ENCODE peak calls at places on chromosomes 2 and 18, in seven cellular contexts. One of them, this sample, is unnamed.

GRCh38 chr2:145287686-145288085 is 767.8 kb upstream of the ZEB2 start:
- DNase-seq in esophagus squamous epithelium: no peak
- DNase-seq in heart left ventricle: no peak
- DNase-seq in upper lobe of left lung: no peak
- DNase-seq in Peyer's patch: no peak
- DNase-seq in transverse colon: no peak
- DNase-seq in suprapubic skin: no peak
- DNase-seq in this sample: no peak

GRCh38 chr2:85057236-85057635 is 76.0 kb upstream of the TCF7L1 start:
- DNase-seq in esophagus squamous epithelium: no peak
- DNase-seq in heart left ventricle: no peak
- DNase-seq in upper lobe of left lung: no peak
- DNase-seq in Peyer's patch: no peak
- DNase-seq in transverse colon: no peak
- DNase-seq in suprapubic skin: no peak
- DNase-seq in this sample: no peak

GRCh38 chr2:118301248-118301647 is 213.0 kb downstream of the INSIG2 start:
- DNase-seq in esophagus squamous epithelium: no peak
- DNase-seq in heart left ventricle: no peak
- DNase-seq in upper lobe of left lung: no peak
- DNase-seq in Peyer's patch: no peak
- DNase-seq in transverse colon: no peak
- DNase-seq in suprapubic skin: no peak
- DNase-seq in this sample: no peak

GRCh38 chr2:164015328-164016123 is 279.7 kb upstream of the FIGN start:
- DNase-seq in esophagus squamous epithelium: no peak
- DNase-seq in heart left ventricle: no peak
- DNase-seq in upper lobe of left lung: no peak
- DNase-seq in Peyer's patch: no peak
- DNase-seq in transverse colon: no peak
- DNase-seq in suprapubic skin: no peak
- DNase-seq in this sample: no peak

GRCh38 chr18:73365018-73365417 is 497.2 kb upstream of the NETO1 start:
- DNase-seq in esophagus squamous epithelium: no peak
- DNase-seq in heart left ventricle: no peak
- DNase-seq in upper lobe of left lung: no peak
- DNase-seq in Peyer's patch: no peak
- DNase-seq in transverse colon: no peak
- DNase-seq in suprapubic skin: no peak
- DNase-seq in this sample: no peak

GRCh38 chr2:16019617-16020351 is 79.4 kb downstream of the MYCN start:
- DNase-seq in esophagus squamous epithelium: no peak
- DNase-seq in heart left ventricle: no peak
- DNase-seq in upper lobe of left lung: no peak
- DNase-seq in Peyer's patch: no peak
- DNase-seq in transverse colon: no peak
- DNase-seq in suprapubic skin: no peak
- DNase-seq in this sample: no peak

GRCh38 chr18:57353940-57354461 is 1.6 kb downstream of the ST8SIA3 start:
- DNase-seq in esophagus squamous epithelium: no peak
- DNase-seq in heart left ventricle: no peak
- DNase-seq in upper lobe of left lung: no peak
- DNase-seq in Peyer's patch: no peak
- DNase-seq in transverse colon: no peak
- DNase-seq in suprapubic skin: no peak
- DNase-seq in this sample: no peak

GRCh38 chr2:190530211-190530639 is 4.3 kb downstream of the NEMP2 start:
- DNase-seq in esophagus squamous epithelium: no peak
- DNase-seq in heart left ventricle: no peak
- DNase-seq in upper lobe of left lung: no peak
- DNase-seq in Peyer's patch: no peak
- DNase-seq in transverse colon: no peak
- DNase-seq in suprapubic skin: no peak
- DNase-seq in this sample: no peak

GRCh38 chr2:121272596-121272995 is 12.4 kb downstream of the TFCP2L1 start:
- DNase-seq in esophagus squamous epithelium: no peak
- DNase-seq in heart left ventricle: no peak
- DNase-seq in upper lobe of left lung: no peak
- DNase-seq in Peyer's patch: no peak
- DNase-seq in transverse colon: no peak
- DNase-seq in suprapubic skin: no peak
- DNase-seq in this sample: no peak

GRCh38 chr2:164606557-164606956 is 14.7 kb downstream of the GRB14 start:
- DNase-seq in esophagus squamous epithelium: no peak
- DNase-seq in heart left ventricle: no peak
- DNase-seq in upper lobe of left lung: no peak
- DNase-seq in Peyer's patch: no peak
- DNase-seq in transverse colon: no peak
- DNase-seq in suprapubic skin: no peak
- DNase-seq in this sample: no peak

GRCh38 chr2:196168181-196168580 is 3.2 kb downstream of the STK17B start:
- DNase-seq in esophagus squamous epithelium: no peak
- DNase-seq in heart left ventricle: no peak
- DNase-seq in upper lobe of left lung: peak; percentile 33
- DNase-seq in Peyer's patch: no peak
- DNase-seq in transverse colon: no peak
- DNase-seq in suprapubic skin: no peak
- DNase-seq in this sample: no peak

GRCh38 chr2:62657752-62658151 is 47.8 kb upstream of the EHBP1 start:
- DNase-seq in esophagus squamous epithelium: no peak
- DNase-seq in heart left ventricle: no peak
- DNase-seq in upper lobe of left lung: no peak
- DNase-seq in Peyer's patch: no peak
- DNase-seq in transverse colon: no peak
- DNase-seq in suprapubic skin: no peak
- DNase-seq in this sample: no peak

GRCh38 chr2:119765404-119766002 is 5.8 kb downstream of the PTPN4 start:
- DNase-seq in esophagus squamous epithelium: no peak
- DNase-seq in heart left ventricle: no peak
- DNase-seq in upper lobe of left lung: no peak
- DNase-seq in Peyer's patch: no peak
- DNase-seq in transverse colon: no peak
- DNase-seq in suprapubic skin: no peak
- DNase-seq in this sample: no peak

GRCh38 chr18:42436366-42436765 is 481.3 kb downstream of the PIK3C3 start:
- DNase-seq in esophagus squamous epithelium: no peak
- DNase-seq in heart left ventricle: no peak
- DNase-seq in upper lobe of left lung: no peak
- DNase-seq in Peyer's patch: no peak
- DNase-seq in transverse colon: no peak
- DNase-seq in suprapubic skin: no peak
- DNase-seq in this sample: no peak

GRCh38 chr2:186422226-186422625 is 63.8 kb upstream of the ZC3H15 start:
- DNase-seq in esophagus squamous epithelium: no peak
- DNase-seq in heart left ventricle: no peak
- DNase-seq in upper lobe of left lung: no peak
- DNase-seq in Peyer's patch: no peak
- DNase-seq in transverse colon: no peak
- DNase-seq in suprapubic skin: no peak
- DNase-seq in this sample: no peak

GRCh38 chr2:142936629-142937028 is 59.2 kb downstream of the KYNU start:
- DNase-seq in esophagus squamous epithelium: no peak
- DNase-seq in heart left ventricle: no peak
- DNase-seq in upper lobe of left lung: no peak
- DNase-seq in Peyer's patch: no peak
- DNase-seq in transverse colon: no peak
- DNase-seq in suprapubic skin: no peak
- DNase-seq in this sample: no peak

GRCh38 chr2:126736133-126736874 is 80.3 kb downstream of the GYPC start:
- DNase-seq in esophagus squamous epithelium: no peak
- DNase-seq in heart left ventricle: no peak
- DNase-seq in upper lobe of left lung: no peak
- DNase-seq in Peyer's patch: no peak
- DNase-seq in transverse colon: peak; percentile 68
- DNase-seq in suprapubic skin: no peak
- DNase-seq in this sample: no peak

GRCh38 chr2:228344531-228344930 is 163.0 kb upstream of the SPHKAP start:
- DNase-seq in esophagus squamous epithelium: no peak
- DNase-seq in heart left ventricle: no peak
- DNase-seq in upper lobe of left lung: no peak
- DNase-seq in Peyer's patch: no peak
- DNase-seq in transverse colon: no peak
- DNase-seq in suprapubic skin: no peak
- DNase-seq in this sample: no peak

GRCh38 chr2:238784671-238785527 is 63.0 kb upstream of the TWIST2 start:
- DNase-seq in esophagus squamous epithelium: no peak
- DNase-seq in heart left ventricle: peak; percentile 78
- DNase-seq in upper lobe of left lung: peak; percentile 64
- DNase-seq in Peyer's patch: peak; percentile 66
- DNase-seq in transverse colon: peak; percentile 56
- DNase-seq in suprapubic skin: peak; percentile 90
- DNase-seq in this sample: peak; percentile 67

GRCh38 chr2:20674974-20675679 is 8.2 kb downstream of the GDF7 start:
- DNase-seq in esophagus squamous epithelium: no peak
- DNase-seq in heart left ventricle: peak; percentile 85
- DNase-seq in upper lobe of left lung: no peak
- DNase-seq in Peyer's patch: peak; percentile 46
- DNase-seq in transverse colon: no peak
- DNase-seq in suprapubic skin: no peak
- DNase-seq in this sample: no peak

GRCh38 chr2:39640107-39640506 is 25.6 kb upstream of the TMEM178A start:
- DNase-seq in esophagus squamous epithelium: no peak
- DNase-seq in heart left ventricle: no peak
- DNase-seq in upper lobe of left lung: no peak
- DNase-seq in Peyer's patch: no peak
- DNase-seq in transverse colon: no peak
- DNase-seq in suprapubic skin: no peak
- DNase-seq in this sample: no peak

GRCh38 chr2:104862061-104862941 is 8.4 kb downstream of the POU3F3 start:
- DNase-seq in esophagus squamous epithelium: no peak
- DNase-seq in heart left ventricle: no peak
- DNase-seq in upper lobe of left lung: no peak
- DNase-seq in Peyer's patch: no peak
- DNase-seq in transverse colon: no peak
- DNase-seq in suprapubic skin: no peak
- DNase-seq in this sample: no peak
- H3K27me3 ChIP-seq in esophagus squamous epithelium: peaks cover 79% of the 10 kb centered on the region
- H3K27me3 ChIP-seq in heart left ventricle: peaks cover 100% of the 10 kb centered on the region
- H3K27me3 ChIP-seq in upper lobe of left lung: no peaks in the 10 kb centered on the region
- H3K27me3 ChIP-seq in Peyer's patch: no peaks in the 10 kb centered on the region
- H3K27me3 ChIP-seq in transverse colon: peaks cover 100% of the 10 kb centered on the region
- H3K27me3 ChIP-seq in suprapubic skin: peaks cover 100% of the 10 kb centered on the region
- H3K27me3 ChIP-seq in this sample: peaks cover 3% of the 10 kb centered on the region

GRCh38 chr18:10035306-10035991 is 121.6 kb downstream of the VAPA start:
- DNase-seq in esophagus squamous epithelium: no peak
- DNase-seq in heart left ventricle: no peak
- DNase-seq in upper lobe of left lung: peak; percentile 80
- DNase-seq in Peyer's patch: no peak
- DNase-seq in transverse colon: no peak
- DNase-seq in suprapubic skin: peak; percentile 73
- DNase-seq in this sample: no peak

GRCh38 chr18:10029711-10030110 is 115.9 kb downstream of the VAPA start:
- DNase-seq in esophagus squamous epithelium: no peak
- DNase-seq in heart left ventricle: no peak
- DNase-seq in upper lobe of left lung: no peak
- DNase-seq in Peyer's patch: no peak
- DNase-seq in transverse colon: no peak
- DNase-seq in suprapubic skin: peak; percentile 58
- DNase-seq in this sample: no peak

GRCh38 chr18:10033038-10033437 is 119.2 kb downstream of the VAPA start:
- DNase-seq in esophagus squamous epithelium: no peak
- DNase-seq in heart left ventricle: no peak
- DNase-seq in upper lobe of left lung: no peak
- DNase-seq in Peyer's patch: no peak
- DNase-seq in transverse colon: no peak
- DNase-seq in suprapubic skin: peak; percentile 43
- DNase-seq in this sample: no peak

GRCh38 chr18:10030816-10031541 is 117.2 kb downstream of the VAPA start:
- DNase-seq in esophagus squamous epithelium: no peak
- DNase-seq in heart left ventricle: no peak
- DNase-seq in upper lobe of left lung: no peak
- DNase-seq in Peyer's patch: no peak
- DNase-seq in transverse colon: no peak
- DNase-seq in suprapubic skin: peak; percentile 53
- DNase-seq in this sample: no peak

GRCh38 chr18:10032331-10032979 is 118.6 kb downstream of the VAPA start:
- DNase-seq in esophagus squamous epithelium: no peak
- DNase-seq in heart left ventricle: no peak
- DNase-seq in upper lobe of left lung: no peak
- DNase-seq in Peyer's patch: no peak
- DNase-seq in transverse colon: no peak
- DNase-seq in suprapubic skin: peak; percentile 69
- DNase-seq in this sample: no peak
- H3K27ac ChIP-seq in esophagus squamous epithelium: peak overlapping the region; percentile 30
- H3K27ac ChIP-seq in heart left ventricle: no peak overlapping the region
- H3K27ac ChIP-seq in upper lobe of left lung: peak overlapping the region; percentile 7
- H3K27ac ChIP-seq in Peyer's patch: no peak overlapping the region
- H3K27ac ChIP-seq in transverse colon: no peak overlapping the region
- H3K27ac ChIP-seq in suprapubic skin: no peak overlapping the region
- H3K27ac ChIP-seq in this sample: peak overlapping the region; percentile 39

DNA sequence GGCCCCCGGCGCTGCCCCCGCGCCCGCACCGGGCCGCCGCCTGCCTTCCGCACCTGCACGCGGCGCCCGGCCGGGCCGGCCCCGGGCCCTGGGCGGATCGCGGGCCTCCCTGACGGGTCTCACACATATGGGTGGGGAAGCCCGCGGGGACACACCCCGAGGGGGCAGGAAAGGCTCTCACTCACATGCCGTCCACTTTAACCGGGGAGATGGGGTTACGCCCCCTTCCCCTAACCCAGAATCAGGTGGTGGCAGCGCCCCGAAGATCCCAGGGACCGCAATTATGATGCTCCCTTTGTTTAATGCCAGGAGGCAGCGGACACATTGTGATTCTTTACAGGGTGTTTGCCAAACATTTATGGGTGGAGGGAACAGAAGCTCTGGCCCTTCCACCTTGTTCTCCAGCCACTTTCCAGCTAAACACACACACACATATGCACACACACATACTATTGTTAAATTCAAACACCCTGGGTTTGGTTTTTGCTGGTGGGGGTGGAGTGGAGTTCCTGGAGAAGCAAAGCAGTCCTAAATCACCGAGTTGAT is 433 bp upstream of the ANKRD44 start:
- DNase-seq in esophagus squamous epithelium: peak; percentile 36
- DNase-seq in heart left ventricle: no peak
- DNase-seq in upper lobe of left lung: no peak
- DNase-seq in Peyer's patch: no peak
- DNase-seq in transverse colon: no peak
- DNase-seq in suprapubic skin: no peak
- DNase-seq in this sample: no peak
- TF ChIP-seq POLR2A in esophagus squamous epithelium: no peak
- TF ChIP-seq POLR2A in heart left ventricle: no peak
- TF ChIP-seq POLR2A in upper lobe of left lung: no peak
- TF ChIP-seq POLR2A in Peyer's patch: no peak
- TF ChIP-seq POLR2A in transverse colon: no peak
- TF ChIP-seq POLR2A in suprapubic skin: no peak
- TF ChIP-seq POLR2A in this sample: no peak

DNA sequence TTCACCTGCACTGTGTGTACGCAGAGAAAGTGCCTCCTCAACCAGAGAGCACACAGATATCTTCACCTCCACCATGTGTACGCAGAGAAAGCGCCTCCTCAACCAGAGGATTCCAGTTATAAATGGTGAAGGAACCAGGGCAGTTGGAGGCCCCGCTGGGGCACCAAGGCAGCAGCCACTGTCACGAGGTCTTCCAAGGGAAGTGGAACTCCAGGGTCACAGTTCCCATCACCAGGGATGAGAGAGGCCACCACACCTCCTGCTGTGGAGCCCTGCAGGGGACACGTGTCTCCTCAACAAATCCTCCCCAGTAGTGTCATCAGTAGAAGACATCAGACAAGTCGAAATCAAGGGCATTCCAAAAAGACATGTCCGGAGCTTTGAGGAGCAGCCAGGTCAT is 28.2 kb upstream of the NFATC1 start:
- DNase-seq in esophagus squamous epithelium: no peak
- DNase-seq in heart left ventricle: peak; percentile 29
- DNase-seq in upper lobe of left lung: no peak
- DNase-seq in Peyer's patch: no peak
- DNase-seq in transverse colon: no peak
- DNase-seq in suprapubic skin: no peak
- DNase-seq in this sample: no peak
- H3K27me3 ChIP-seq in esophagus squamous epithelium: no peaks in the 10 kb centered on the region
- H3K27me3 ChIP-seq in heart left ventricle: no peaks in the 10 kb centered on the region
- H3K27me3 ChIP-seq in upper lobe of left lung: no peaks in the 10 kb centered on the region
- H3K27me3 ChIP-seq in Peyer's patch: no peaks in the 10 kb centered on the region
- H3K27me3 ChIP-seq in transverse colon: no peaks in the 10 kb centered on the region
- H3K27me3 ChIP-seq in suprapubic skin: no peaks in the 10 kb centered on the region
- H3K27me3 ChIP-seq in this sample: no peaks in the 10 kb centered on the region